ENCODE peak calls at places on chromosomes 1 and 21, in ten cellular contexts. W, G, T, K, P, H, V, A, J and U are unnamed samples.

GRCh38 chr1:58933599-58933926 is 149.7 kb upstream of the JUN start:
- DNase-seq in W (no peak), G (no peak), A (peak), H (no peak), P (no peak), K (no peak), T (no peak), J (peak), V (peak), U (no peak)

GRCh38 chr1:81505831-81506230 is 294.9 kb upstream of the ADGRL2 start:
- DNase-seq in H (no peak), V (no peak), J (no peak), K (no peak), W (no peak), T (no peak), P (no peak), G (no peak), A (no peak), U (peak)

GRCh38 chr1:151838491-151839412 is 868 bp downstream of the C2CD4D start:
- DNase-seq in H (no peak), V (no peak), W (no peak), P (no peak), K (no peak), T (no peak), G (no peak), J (no peak), A (no peak), U (no peak)

GRCh38 chr1:86753700-86754099 is 49.3 kb downstream of the SH3GLB1 start:
- DNase-seq in H (no peak), G (no peak), T (no peak), A (peak), J (peak), V (peak), K (no peak), P (no peak), W (no peak), U (no peak)

GRCh38 chr1:20343149-20343936 is 52.7 kb downstream of the VWA5B1 start:
- DNase-seq in G (no peak), A (no peak), V (peak), J (no peak), P (no peak), T (no peak), H (no peak), W (peak), K (no peak), U (peak)

GRCh38 chr21:29208044-29208665 is 77.7 kb downstream of the MAP3K7CL start:
- DNase-seq in W (no peak), H (no peak), V (no peak), J (no peak), T (no peak), P (no peak), A (no peak), K (no peak), G (no peak), U (no peak)

GRCh38 chr1:217718873-217719272 is 87.7 kb downstream of the SPATA17 start:
- DNase-seq in A (peak), V (no peak), G (no peak), J (no peak), T (peak), K (no peak), H (no peak), P (no peak), W (no peak), U (no peak)

GRCh38 chr1:43853161-43853921 is 80.3 kb upstream of the ARTN start:
- DNase-seq in J (peak), W (peak), P (no peak), A (no peak), G (peak), V (peak), T (peak), H (no peak), K (no peak), U (no peak)

GRCh38 chr1:239778221-239778813 is 313.4 kb upstream of the FMN2 start:
- DNase-seq in K (no peak), W (no peak), H (no peak), A (peak), T (no peak), G (no peak), P (no peak), J (no peak), V (no peak), U (no peak)

GRCh38 chr1:162251102-162251501 is 125.6 kb downstream of the SPATA46 start:
- DNase-seq in V (no peak), J (no peak), T (no peak), H (no peak), K (no peak), W (no peak), A (no peak), G (no peak), P (no peak), U (no peak)

GRCh38 chr1:2046953-2047748 is 3.1 kb upstream of the PRKCZ start:
- DNase-seq in G (no peak), P (no peak), A (no peak), W (no peak), K (no peak), V (no peak), H (no peak), J (no peak), T (no peak), U (no peak)

GRCh38 chr1:84598846-84599741 is 24.9 kb upstream of the CTBS start:
- DNase-seq in W (no peak), H (no peak), P (no peak), K (no peak), J (peak), V (no peak), A (no peak), T (peak), G (no peak), U (no peak)

GRCh38 chr21:37916795-37917142 is 512 bp upstream of the KCNJ6 start:
- DNase-seq in J (no peak), W (no peak), H (no peak), G (no peak), P (no peak), T (no peak), V (peak), K (no peak), A (peak), U (no peak)

GRCh38 chr1:72037745-72038343 is 244.5 kb downstream of the NEGR1 start:
- DNase-seq in H (no peak), W (no peak), J (peak), T (no peak), A (peak), G (no peak), K (no peak), P (no peak), V (peak), U (no peak)

GRCh38 chr1:184622136-184622823 is 132.4 kb downstream of the EDEM3 start:
- DNase-seq in T (peak), K (peak), V (no peak), H (no peak), G (peak), P (no peak), W (peak), A (peak), J (peak), U (no peak)

GRCh38 chr1:152050886-152051764 is 14.3 kb upstream of the S100A11 start:
- DNase-seq in T (no peak), A (peak), K (no peak), V (no peak), W (no peak), G (no peak), H (no peak), J (peak), P (no peak), U (no peak)

GRCh38 chr1:41464886-41465285 is 19.6 kb downstream of the EDN2 start:
- DNase-seq in J (no peak), P (no peak), G (no peak), H (no peak), T (no peak), V (no peak), A (no peak), W (no peak), K (no peak), U (no peak)

GRCh38 chr1:225737179-225737578 is 40.4 kb upstream of the SRP9 start:
- DNase-seq in K (no peak), G (no peak), A (peak), T (peak), W (no peak), V (no peak), H (no peak), P (no peak), J (no peak), U (no peak)

GRCh38 chr1:230067441-230067870 is 418 bp downstream of the GALNT2 start:
- DNase-seq in V (peak), W (peak), J (no peak), A (peak), P (peak), H (no peak), K (peak), G (peak), T (no peak), U (peak)

GRCh38 chr1:99766378-99766800 is at the start of gene FRRS1:
- DNase-seq in P (peak), T (peak), V (peak), K (peak), W (peak), H (no peak), J (peak), G (peak), A (peak), U (peak)
- TF ChIP-seq POLR2A in P (no peak), T (no peak), V (peak), K (no peak), W (peak), H (peak), J (no peak), G (no peak), A (no peak), U (peak)

GRCh38 chr1:201982082-201982922 is at the start of gene RNPEP:
- DNase-seq in J (peak), V (peak), P (peak), T (peak), A (peak), H (no peak), W (peak), G (peak), K (peak), U (peak)
- TF ChIP-seq POLR2A in J (peak), V (no peak), P (no peak), T (peak), A (peak), H (peak), W (peak), G (peak), K (peak), U (peak)

GRCh38 chr1:156742801-156743200 is 1.9 kb upstream of the MRPL24 start:
- DNase-seq in K (no peak), P (no peak), H (no peak), G (no peak), W (no peak), V (no peak), A (no peak), J (no peak), T (no peak), U (no peak)

GRCh38 chr1:156744786-156745419 is 4.0 kb upstream of the MRPL24 start:
- DNase-seq in T (no peak), P (no peak), V (no peak), J (no peak), W (no peak), H (no peak), G (no peak), K (no peak), A (no peak), U (no peak)

GRCh38 chr1:156744344-156744743 is 3.5 kb upstream of the MRPL24 start:
- DNase-seq in K (no peak), T (no peak), G (no peak), W (no peak), H (no peak), A (no peak), V (no peak), P (no peak), J (no peak), U (no peak)

GRCh38 chr1:156742017-156742416 is 1.1 kb upstream of the MRPL24 start:
- DNase-seq in W (no peak), T (no peak), H (no peak), J (no peak), K (no peak), A (no peak), P (no peak), V (no peak), G (no peak), U (no peak)

DNA sequence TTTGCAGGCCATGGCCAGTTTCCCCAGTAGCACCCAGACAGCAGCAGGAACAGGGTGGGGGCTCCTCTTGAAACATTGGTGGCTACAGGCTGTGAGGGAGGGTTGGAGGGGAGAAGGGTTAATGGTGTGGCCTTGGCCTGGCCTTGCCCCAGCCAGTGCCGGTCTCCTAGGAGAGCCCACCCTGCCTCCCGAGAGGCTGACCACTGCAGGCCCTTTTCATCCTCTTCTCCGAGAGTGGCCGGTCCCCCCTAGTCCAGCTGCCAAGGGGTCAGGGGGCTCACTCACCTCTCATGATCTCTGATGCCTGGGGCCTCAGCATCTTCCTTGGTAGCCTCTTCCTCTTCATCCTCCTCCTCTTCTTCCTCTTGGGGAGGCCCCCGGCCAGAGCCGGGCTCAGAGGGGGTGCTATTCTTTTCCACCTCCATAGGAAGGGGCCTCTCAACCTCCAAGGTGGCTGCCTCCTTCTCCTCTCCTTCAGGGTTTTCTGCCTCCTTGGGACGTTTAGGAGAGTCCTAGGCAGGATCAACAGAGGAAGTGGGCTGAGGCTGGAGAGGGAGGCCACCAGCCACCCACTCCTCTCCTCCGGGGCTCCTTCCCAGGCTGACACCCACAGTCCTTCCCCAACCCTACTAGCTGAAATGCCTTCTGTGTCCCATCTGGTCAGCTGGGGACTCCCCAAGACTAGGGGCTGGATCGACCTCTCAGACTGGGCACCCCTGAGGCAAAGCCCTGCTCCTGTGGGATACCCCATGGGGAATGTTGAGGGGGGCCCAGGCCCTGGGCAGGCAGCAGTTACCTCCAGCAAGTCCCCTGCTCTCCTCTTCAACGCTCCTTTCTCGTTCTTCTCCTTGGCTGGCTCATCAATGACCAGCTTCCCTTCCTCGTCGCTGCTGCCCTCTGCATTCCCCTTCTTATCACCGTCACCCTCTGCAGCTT is 2.7 kb upstream of the MRPL24 start:
- DNase-seq in T (no peak), P (no peak), V (no peak), H (no peak), W (no peak), J (no peak), G (no peak), K (no peak), A (no peak), U (no peak)
- TF ChIP-seq POLR2A in T (no peak), P (no peak), V (no peak), H (no peak), W (no peak), J (no peak), G (no peak), K (no peak), A (no peak), U (no peak)

DNA sequence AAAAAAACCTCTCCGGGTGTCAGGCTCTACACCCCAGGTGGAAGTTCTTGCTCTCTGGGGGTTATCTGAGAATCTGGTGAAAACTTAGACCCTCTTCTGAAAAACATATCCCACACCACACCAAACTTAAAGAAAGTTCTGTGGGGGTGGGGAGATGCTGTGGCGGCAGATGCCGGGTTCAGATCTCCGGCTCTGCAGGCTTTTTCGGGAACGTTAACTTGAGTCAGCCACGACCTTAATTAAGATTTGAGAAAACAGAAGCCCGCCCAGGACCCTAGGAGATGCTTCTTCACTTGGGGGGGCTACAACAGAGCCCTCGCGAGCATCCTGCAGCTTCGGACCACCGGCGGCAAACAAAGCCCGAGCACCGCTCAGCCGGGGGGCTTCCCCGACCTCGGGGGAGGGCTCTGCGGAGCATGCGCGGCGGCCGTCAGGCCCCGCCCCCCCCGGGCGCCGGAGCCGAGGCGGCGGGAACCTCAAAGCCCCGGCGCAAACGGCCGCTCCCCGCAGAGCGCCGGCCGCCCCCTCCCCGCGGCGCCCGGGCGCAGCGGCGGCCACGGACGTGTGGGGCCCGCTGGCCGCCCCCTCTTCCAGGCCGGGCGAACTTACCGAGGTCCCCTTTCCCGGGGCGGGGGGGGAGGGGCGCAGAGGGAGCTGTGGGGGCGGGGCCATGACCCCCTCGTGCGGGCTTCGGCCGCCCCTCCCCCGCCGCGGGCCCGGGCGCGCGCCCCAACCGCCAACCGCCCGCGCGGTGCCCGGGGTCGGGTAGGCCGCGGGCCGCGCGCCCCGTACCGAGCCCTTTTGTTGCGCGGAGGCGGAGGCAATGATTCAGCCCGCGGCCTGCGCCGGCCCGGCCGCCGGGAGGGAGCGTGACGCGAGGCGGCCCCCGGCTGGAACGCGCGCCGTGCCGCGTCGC is 2.0 kb downstream of the RCC2 start:
- DNase-seq in V (peak), A (peak), K (peak), J (peak), P (no peak), G (no peak), H (no peak), T (no peak), W (peak), U (peak)
- TF ChIP-seq POLR2A in V (no peak), A (no peak), K (no peak), J (no peak), P (no peak), G (no peak), H (peak), T (peak), W (no peak), U (no peak)

GRCh38 chr1:119140177-119141019 is at the start of gene WARS2:
- DNase-seq in V (peak), G (peak), P (peak), T (peak), A (peak), J (peak), H (peak), K (peak), W (peak), U (peak)
- TF ChIP-seq POLR2A in V (peak), G (peak), P (no peak), T (peak), A (peak), J (peak), H (peak), K (peak), W (peak), U (peak)

DNA sequence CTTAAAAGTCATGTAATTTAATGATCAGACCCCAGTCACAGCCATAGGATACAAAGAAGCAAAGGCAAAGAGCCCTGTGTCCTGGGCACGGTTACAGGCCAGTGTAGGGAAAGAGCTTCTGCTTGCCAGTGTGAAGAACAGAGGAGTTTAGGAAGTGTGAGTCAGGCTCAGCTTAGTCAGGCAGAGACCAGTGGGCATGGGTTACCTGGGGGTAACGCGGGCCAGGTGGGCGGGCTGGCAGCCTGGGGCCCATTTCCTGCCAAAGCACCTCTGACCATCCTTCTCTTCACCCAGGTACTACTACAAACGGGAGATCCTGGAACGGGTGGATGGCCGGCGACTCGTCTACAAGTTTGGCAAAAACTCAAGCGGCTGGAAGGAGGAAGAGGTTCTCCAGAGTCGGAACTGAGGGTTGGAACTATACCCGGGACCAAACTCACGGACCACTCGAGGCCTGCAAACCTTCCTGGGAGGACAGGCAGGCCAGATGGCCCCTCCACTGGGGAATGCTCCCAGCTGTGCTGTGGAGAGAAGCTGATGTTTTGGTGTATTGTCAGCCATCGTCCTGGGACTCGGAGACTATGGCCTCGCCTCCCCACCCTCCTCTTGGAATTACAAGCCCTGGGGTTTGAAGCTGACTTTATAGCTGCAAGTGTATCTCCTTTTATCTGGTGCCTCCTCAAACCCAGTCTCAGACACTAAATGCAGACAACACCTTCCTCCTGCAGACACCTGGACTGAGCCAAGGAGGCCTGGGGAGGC is 4.7 kb downstream of the ELF3 start:
- DNase-seq in J (no peak), G (no peak), W (no peak), H (no peak), A (no peak), T (no peak), V (no peak), P (no peak), K (no peak), U (no peak)
- TF ChIP-seq POLR2A in J (no peak), G (no peak), W (no peak), H (no peak), A (no peak), T (no peak), V (no peak), P (no peak), K (no peak), U (no peak)

DNA sequence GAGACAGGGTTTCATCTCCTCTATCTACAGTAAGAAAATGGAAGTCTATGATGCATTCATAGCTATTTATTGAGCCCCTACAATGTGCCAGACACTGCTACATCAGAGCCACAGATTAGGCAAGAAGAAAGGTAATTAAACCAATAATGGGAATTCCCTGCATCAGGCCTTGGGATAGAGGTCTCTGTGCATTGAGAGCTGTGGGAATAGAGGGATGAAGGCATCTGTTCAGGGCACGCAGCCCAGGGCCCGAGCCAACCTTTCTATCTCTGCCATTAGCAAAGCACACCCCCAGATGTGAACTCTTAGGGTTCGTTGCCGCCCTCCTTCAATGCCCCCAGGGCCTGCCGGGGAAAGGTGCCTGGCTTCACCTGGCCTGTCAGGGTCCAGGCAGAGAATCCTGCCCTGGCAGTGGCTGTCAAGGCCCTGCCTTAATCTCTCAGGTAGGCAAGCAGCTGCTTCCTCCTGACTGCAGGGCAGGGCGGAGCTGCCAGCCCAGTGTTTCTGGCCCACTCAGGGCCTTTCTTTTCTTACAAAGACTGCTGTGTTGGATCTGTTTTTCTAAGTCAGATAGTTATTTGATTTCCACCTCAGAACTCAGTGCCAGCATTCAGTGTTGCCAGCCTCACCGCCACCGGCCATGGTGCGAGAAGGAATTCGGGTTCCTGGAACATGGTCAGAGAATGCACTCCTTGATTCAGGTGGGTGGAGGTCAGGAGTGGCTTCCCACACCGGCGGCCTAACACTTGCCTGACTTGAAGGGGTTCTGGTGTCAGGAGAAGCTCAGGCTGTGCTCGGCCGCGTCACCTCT is 76.1 kb downstream of the PGM1 start:
- DNase-seq in A (no peak), J (no peak), K (no peak), H (no peak), W (no peak), G (no peak), T (no peak), P (peak), V (no peak), U (no peak)
- TF ChIP-seq POLR2A in A (no peak), J (no peak), K (no peak), H (no peak), W (no peak), G (no peak), T (no peak), P (no peak), V (no peak), U (no peak)

GRCh38 chr1:197585809-197586208 is 189.5 kb downstream of the DENND1B start:
- DNase-seq in V (no peak), A (no peak), G (no peak), H (no peak), T (no peak), W (no peak), P (no peak), K (no peak), J (no peak), U (no peak)

GRCh38 chr1:197595244-197595904 is 179.9 kb downstream of the DENND1B start:
- DNase-seq in J (no peak), P (no peak), W (no peak), T (no peak), A (no peak), G (no peak), H (no peak), V (peak), K (no peak), U (no peak)

GRCh38 chr1:197590687-197591086 is 184.6 kb downstream of the DENND1B start:
- DNase-seq in G (no peak), T (no peak), J (no peak), H (no peak), W (no peak), P (no peak), A (no peak), K (no peak), V (no peak), U (no peak)
- TF ChIP-seq POLR2A in G (no peak), T (no peak), J (no peak), H (no peak), W (no peak), P (no peak), A (no peak), K (no peak), V (no peak), U (no peak)